ENCODE peak calls at places on chromosomes 11 and 22, in six cellular contexts. B is SK-N-SH, H is neural progenitor cell, F is MM.1S, T is OCI-LY7, W is GM23338. A is an unnamed sample.

GRCh38 chr11:46680815-46681214 is 19.6 kb downstream of the ARHGAP1 start:
- DNase-seq in W (no peak), F (no peak), T (no peak), B (no peak), H (no peak), A (no peak)

GRCh38 chr22:43789452-43789851 is 22.7 kb downstream of the EFCAB6 start:
- DNase-seq in T (no peak), F (no peak), H (no peak), B (peak), W (no peak), A (peak)

GRCh38 chr11:44566559-44566949 is 1.1 kb downstream of the CD82 start:
- DNase-seq in T (no peak), F (no peak), W (no peak), H (no peak), B (no peak), A (no peak)

GRCh38 chr11:8748317-8748716 is 65.7 kb downstream of the RPL27A start:
- DNase-seq in H (no peak), F (peak), W (no peak), T (no peak), B (no peak), A (no peak)

GRCh38 chr11:102244681-102245409 is 72.4 kb upstream of the BIRC3 start:
- DNase-seq in B (no peak), T (no peak), W (no peak), H (no peak), F (no peak), A (no peak)

GRCh38 chr11:65404638-65405339 is 17.8 kb upstream of the NEAT1 start:
- DNase-seq in F (no peak), B (no peak), H (no peak), T (no peak), W (no peak), A (no peak)

GRCh38 chr11:11387906-11388305 is 34.9 kb upstream of the CSNK2A3 start:
- DNase-seq in W (no peak), H (no peak), F (no peak), B (no peak), T (no peak), A (no peak)

GRCh38 chr11:31826530-31827438 is 15.7 kb upstream of the PAX6 start:
- DNase-seq in F (no peak), B (peak), T (no peak), H (peak), W (peak), A (no peak)

GRCh38 chr22:22390989-22391388 is 117.6 kb downstream of the ZNF280B start:
- DNase-seq in W (no peak), T (no peak), B (no peak), F (no peak), H (no peak), A (no peak)

GRCh38 chr11:65468874-65469333 is 29.9 kb upstream of the MALAT1 start:
- DNase-seq in T (peak), W (peak), B (peak), H (peak), F (peak), A (peak)

GRCh38 chr11:64655901-64656601 is 65.0 kb downstream of the SLC22A12 start:
- DNase-seq in H (no peak), F (no peak), T (no peak), B (no peak), W (no peak), A (no peak)

GRCh38 chr11:66323684-66324083 is 6.8 kb upstream of the CD248 start:
- DNase-seq in B (no peak), T (no peak), F (no peak), H (no peak), W (no peak), A (no peak)

GRCh38 chr11:120039031-120039430 is 98.9 kb downstream of the TRIM29 start:
- DNase-seq in F (no peak), W (no peak), B (no peak), H (no peak), T (no peak), A (no peak)

GRCh38 chr22:26892401-26893033 is 235.1 kb downstream of the MIAT start:
- DNase-seq in W (no peak), H (no peak), T (no peak), F (no peak), B (no peak), A (peak)

GRCh38 chr11:30346068-30346688 is 23.3 kb downstream of the ARL14EP start:
- DNase-seq in F (peak), B (peak), T (peak), W (peak), H (peak), A (peak)
- TF ChIP-seq EZH2phosphoT487 in F (no peak), B (no peak), T (no peak), W (no peak), H (no peak), A (no peak)

GRCh38 chr22:36048911-36049677 is 20.5 kb upstream of the RBFOX2 start:
- DNase-seq in T (no peak), W (no peak), B (no peak), F (no peak), H (no peak), A (no peak)
- H3K4me2 ChIP-seq in T (no peak), W (no peak), B (peak), F (no peak), H (no peak), A (no peak)

GRCh38 chr11:129743029-129743846 is 72.4 kb upstream of the TMEM45B start:
- DNase-seq in H (peak), F (no peak), T (no peak), W (no peak), B (peak), A (no peak)
- TF ChIP-seq EZH2phosphoT487 in H (no peak), F (no peak), T (no peak), W (no peak), B (no peak), A (no peak)

GRCh38 chr11:118003021-118003423 is 16.8 kb downstream of the IL10RA start:
- DNase-seq in F (no peak), H (no peak), W (no peak), T (peak), B (no peak), A (no peak)

GRCh38 chr11:118004543-118005223 is 18.5 kb downstream of the IL10RA start:
- DNase-seq in F (no peak), T (no peak), B (no peak), W (no peak), H (no peak), A (no peak)

GRCh38 chr11:118002541-118003019 is 16.4 kb downstream of the IL10RA start:
- DNase-seq in F (no peak), T (no peak), B (no peak), H (peak), W (peak), A (peak)

GRCh38 chr11:118002010-118002540 is 15.9 kb downstream of the IL10RA start:
- DNase-seq in W (no peak), H (no peak), F (no peak), T (no peak), B (no peak), A (no peak)

DNA sequence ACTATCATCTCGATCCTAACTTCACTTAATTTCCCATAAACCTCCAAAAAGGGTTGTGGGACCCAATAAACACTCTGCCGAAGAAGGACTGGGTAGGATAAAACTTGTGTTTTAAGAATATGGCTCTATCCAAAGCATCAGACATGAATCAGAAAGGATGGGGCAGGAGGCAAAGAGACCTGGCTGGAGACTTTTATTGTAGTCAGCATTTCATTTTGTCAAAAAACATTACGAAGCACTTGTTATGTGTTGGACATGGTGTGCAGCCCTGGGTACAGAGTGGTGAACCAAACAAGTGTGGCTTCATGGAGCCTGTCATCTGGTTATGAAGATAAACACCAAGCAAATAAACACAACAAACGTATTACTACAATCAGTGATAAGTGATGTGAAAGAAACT is 17.3 kb downstream of the IL10RA start:
- DNase-seq in T (no peak), B (no peak), F (no peak), W (no peak), H (no peak), A (no peak)
- H3K4me2 ChIP-seq in T (peak), B (no peak), F (no peak), W (no peak), H (no peak), A (no peak)

DNA sequence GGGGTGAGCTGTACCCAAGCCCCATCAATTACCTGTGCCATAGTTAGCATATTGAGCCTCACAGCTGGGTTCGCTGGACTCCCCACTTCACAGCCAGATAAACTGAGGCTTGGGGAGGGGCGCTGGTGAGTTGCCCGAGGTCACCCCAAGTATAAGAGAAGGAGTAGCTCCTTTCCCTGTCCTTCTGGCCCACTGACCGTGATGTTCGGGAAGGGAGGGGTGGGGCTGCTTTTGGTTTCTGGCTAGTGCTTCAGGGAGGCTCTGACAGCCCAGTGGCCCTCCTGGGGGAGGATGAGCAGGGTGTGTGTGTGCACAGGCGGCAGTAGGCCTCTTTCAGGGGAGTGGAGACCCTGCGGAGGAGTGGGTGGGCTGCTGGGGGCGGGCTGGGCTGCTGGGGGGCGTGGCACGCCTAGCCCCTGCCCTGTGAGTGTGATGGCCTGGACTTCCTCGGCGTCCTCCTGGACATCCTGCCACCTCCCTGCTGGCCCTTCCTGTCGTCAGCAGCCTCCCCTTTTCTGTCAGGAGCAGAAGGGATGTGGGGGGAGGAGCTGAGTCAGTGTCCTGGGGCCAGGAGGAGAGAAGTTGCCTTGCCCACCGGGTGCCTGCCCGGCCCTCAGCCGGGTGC is 50.4 kb downstream of the TRIOBP start:
- DNase-seq in B (peak), H (peak), T (no peak), W (no peak), F (no peak), A (peak)
- TF ChIP-seq EZH2phosphoT487 in B (no peak), H (no peak), T (no peak), W (no peak), F (no peak), A (no peak)

A was measured in hepatocyte.